ENCODE peak calls at places on chromosomes 5 and 9, in five cellular contexts. M is neural crest cell, Q is Daoy, D is tibial nerve, K is hypothalamus. C is an unnamed sample.

GRCh38 chr9:128702445-128702948 is at the start of gene PKN3:
- DNase-seq in M (peak; percentile 100), Q (peak; percentile 94), D (peak; percentile 69), K (peak; percentile 48), C (peak; percentile 31)

GRCh38 chr5:172496671-172497371 is 42.5 kb upstream of the SH3PXD2B start:
- DNase-seq in M (no peak), Q (peak; percentile 69), D (no peak), K (no peak), C (peak; percentile 47)

GRCh38 chr5:177064500-177065277 is 22.0 kb upstream of the FGFR4 start:
- DNase-seq in M (no peak), Q (no peak), D (no peak), K (no peak), C (no peak)

GRCh38 chr5:57176350-57176857 is 2.5 kb downstream of the GPBP1 start:
- DNase-seq in M (no peak), Q (peak; percentile 33), D (no peak), K (no peak), C (no peak)

GRCh38 chr9:129275626-129276247 is 97.7 kb upstream of the IER5L start:
- DNase-seq in M (no peak), Q (no peak), D (no peak), K (no peak), C (no peak)

GRCh38 chr5:85920984-85921383 is 696.8 kb upstream of the COX7C start:
- DNase-seq in M (no peak), Q (no peak), D (no peak), K (no peak), C (no peak)

GRCh38 chr5:139068494-139069152 is 129.5 kb downstream of the SIL1 start:
- DNase-seq in M (no peak), Q (no peak), D (no peak), K (no peak), C (no peak)

GRCh38 chr9:95719354-95719753 is 156.1 kb upstream of the ERCC6L2 start:
- DNase-seq in M (no peak), Q (no peak), D (no peak), K (no peak), C (no peak)

GRCh38 chr5:37206733-37207132 is 42.4 kb downstream of the CPLANE1 start:
- DNase-seq in M (no peak), Q (no peak), D (no peak), K (no peak), C (no peak)

GRCh38 chr5:147403659-147404640 is 105.9 kb downstream of the DPYSL3 start:
- DNase-seq in M (no peak), Q (peak; percentile 94), D (no peak), K (no peak), C (peak; percentile 65)

GRCh38 chr5:144202072-144202471 is 31.4 kb downstream of the KCTD16 start:
- DNase-seq in M (no peak), Q (no peak), D (no peak), K (no peak), C (no peak)

GRCh38 chr9:27771803-27772545 is 198.7 kb upstream of the C9orf72 start:
- DNase-seq in M (no peak), Q (no peak), D (no peak), K (no peak), C (no peak)

GRCh38 chr9:21804336-21804735 is 1.9 kb downstream of the MTAP start:
- DNase-seq in M (no peak), Q (no peak), D (no peak), K (no peak), C (no peak)

GRCh38 chr5:143695244-143695885 is 116.6 kb upstream of the HMHB1 start:
- DNase-seq in M (no peak), Q (no peak), D (no peak), K (no peak), C (no peak)

GRCh38 chr5:151213803-151214613 is 9.9 kb downstream of the CCDC69 start:
- DNase-seq in M (no peak), Q (peak; percentile 82), D (peak; percentile 64), K (no peak), C (no peak)

GRCh38 chr9:27019589-27019988 is 14.1 kb upstream of the LRRC19 start:
- DNase-seq in M (no peak), Q (no peak), D (no peak), K (no peak), C (no peak)

GRCh38 chr9:124285490-124285889 is 27.7 kb downstream of the NEK6 start:
- DNase-seq in M (no peak), Q (no peak), D (no peak), K (no peak), C (no peak)

GRCh38 chr5:181190711-181191525 is 14.1 kb downstream of the TRIM7 start:
- DNase-seq in M (peak; percentile 46), Q (peak; percentile 65), D (no peak), K (no peak), C (no peak)

GRCh38 chr5:147464211-147464610 is 45.7 kb downstream of the DPYSL3 start:
- DNase-seq in M (no peak), Q (peak; percentile 34), D (no peak), K (no peak), C (no peak)

GRCh38 chr9:131308452-131308851 is 18.9 kb downstream of the PLPP7 start:
- DNase-seq in M (no peak), Q (no peak), D (no peak), K (no peak), C (no peak)

GRCh38 chr9:80501635-80502034 is 929.9 kb downstream of the TLE4 start:
- DNase-seq in M (no peak), Q (peak; percentile 9), D (no peak), K (no peak), C (no peak)

GRCh38 chr9:136226680-136227410 is 18.8 kb downstream of the QSOX2 start:
- DNase-seq in M (no peak), Q (no peak), D (no peak), K (no peak), C (no peak)

GRCh38 chr5:61613679-61614078 is 281.6 kb downstream of the ZSWIM6 start:
- DNase-seq in M (no peak), Q (no peak), D (no peak), K (no peak), C (no peak)

GRCh38 chr9:124102363-124102762 is 90.8 kb downstream of the LHX2 start:
- DNase-seq in M (no peak), Q (no peak), D (no peak), K (no peak), C (no peak)

GRCh38 chr9:69495331-69495730 is 170.3 kb downstream of the ENTREP1 start:
- DNase-seq in M (no peak), Q (no peak), D (no peak), K (no peak), C (no peak)

GRCh38 chr5:84437673-84438315 is 53.1 kb upstream of the EDIL3 start:
- DNase-seq in M (no peak), Q (peak; percentile 87), D (no peak), K (no peak), C (no peak)

GRCh38 chr9:129702563-129702962 is 37.1 kb downstream of the PRRX2 start:
- DNase-seq in M (no peak), Q (peak; percentile 79), D (no peak), K (no peak), C (no peak)

GRCh38 chr5:989961-990530 is 18.6 kb upstream of the NKD2 start:
- DNase-seq in M (peak; percentile 45), Q (no peak), D (no peak), K (no peak), C (no peak)

GRCh38 chr9:37039065-37039464 is 5.0 kb upstream of the PAX5 start:
- DNase-seq in M (no peak), Q (no peak), D (no peak), K (no peak), C (no peak)

GRCh38 chr9:93111371-93112115 is 15.5 kb downstream of the CARD19 start:
- DNase-seq in M (no peak), Q (peak; percentile 79), D (no peak), K (no peak), C (no peak)

GRCh38 chr5:14161825-14162556 is 18.8 kb downstream of the TRIO start:
- DNase-seq in M (no peak), Q (no peak), D (no peak), K (no peak), C (no peak)

GRCh38 chr9:135130266-135130976 is 43.0 kb downstream of the OLFM1 start:
- DNase-seq in M (no peak), Q (peak; percentile 93), D (no peak), K (no peak), C (no peak)

GRCh38 chr5:59067976-59068651 is 485.2 kb downstream of the RAB3C start:
- DNase-seq in M (no peak), Q (no peak), D (no peak), K (no peak), C (no peak)

GRCh38 chr5:138653502-138653901 is 78.3 kb upstream of the HSPA9 start:
- DNase-seq in M (no peak), Q (peak; percentile 47), D (no peak), K (no peak), C (peak; percentile 42)

C was measured in amygdala.